ENCODE peak calls at places on chromosomes 6 and 20, in seven cellular contexts. One of them, this sample, is unnamed.

GRCh38 chr20:62951896-62952372 is 575 bp upstream of the SLC17A9 start:
- DNase-seq in fibroblast of mammary gland: no peak
- DNase-seq in Calu3: no peak
- DNase-seq in AG10803: no peak
- DNase-seq in OCI-LY7: no peak
- DNase-seq in choroid plexus epithelial cell: no peak
- DNase-seq in IMR-90: no peak
- DNase-seq in this sample: no peak

GRCh38 chr20:10076126-10077080 is 41.6 kb downstream of the ANKEF1 start:
- DNase-seq in IMR-90: no peak
- DNase-seq in choroid plexus epithelial cell: peak
- DNase-seq in Calu3: peak
- DNase-seq in OCI-LY7: no peak
- DNase-seq in AG10803: no peak
- DNase-seq in fibroblast of mammary gland: peak
- DNase-seq in this sample: no peak

GRCh38 chr6:151160869-151161268 is 78.9 kb upstream of the AKAP12 start:
- DNase-seq in choroid plexus epithelial cell: peak
- DNase-seq in Calu3: peak
- DNase-seq in IMR-90: no peak
- DNase-seq in OCI-LY7: no peak
- DNase-seq in AG10803: no peak
- DNase-seq in fibroblast of mammary gland: no peak
- DNase-seq in this sample: no peak

GRCh38 chr6:58198301-58198700 is 880.9 kb downstream of the PRIM2 start:
- DNase-seq in OCI-LY7: no peak
- DNase-seq in fibroblast of mammary gland: peak
- DNase-seq in choroid plexus epithelial cell: no peak
- DNase-seq in Calu3: no peak
- DNase-seq in AG10803: no peak
- DNase-seq in IMR-90: no peak
- DNase-seq in this sample: no peak

GRCh38 chr20:45823949-45824835 is 2.9 kb downstream of the TNNC2 start:
- DNase-seq in IMR-90: no peak
- DNase-seq in Calu3: peak
- DNase-seq in AG10803: peak
- DNase-seq in choroid plexus epithelial cell: peak
- DNase-seq in fibroblast of mammary gland: peak
- DNase-seq in OCI-LY7: peak
- DNase-seq in this sample: no peak

GRCh38 chr6:12458558-12458957 is 168.4 kb downstream of the EDN1 start:
- DNase-seq in choroid plexus epithelial cell: no peak
- DNase-seq in fibroblast of mammary gland: no peak
- DNase-seq in AG10803: peak
- DNase-seq in Calu3: no peak
- DNase-seq in OCI-LY7: no peak
- DNase-seq in IMR-90: no peak
- DNase-seq in this sample: no peak

GRCh38 chr6:85473748-85474147 is 23.9 kb downstream of the NT5E start:
- DNase-seq in OCI-LY7: no peak
- DNase-seq in fibroblast of mammary gland: no peak
- DNase-seq in IMR-90: no peak
- DNase-seq in Calu3: no peak
- DNase-seq in choroid plexus epithelial cell: no peak
- DNase-seq in AG10803: no peak
- DNase-seq in this sample: no peak

GRCh38 chr20:45934587-45935415 is at the start of gene PCIF1:
- DNase-seq in IMR-90: peak
- DNase-seq in Calu3: peak
- DNase-seq in choroid plexus epithelial cell: peak
- DNase-seq in AG10803: peak
- DNase-seq in fibroblast of mammary gland: peak
- DNase-seq in OCI-LY7: peak
- DNase-seq in this sample: peak

GRCh38 chr20:51480507-51481270 is 61.8 kb downstream of the NFATC2 start:
- DNase-seq in Calu3: no peak
- DNase-seq in OCI-LY7: no peak
- DNase-seq in AG10803: no peak
- DNase-seq in fibroblast of mammary gland: no peak
- DNase-seq in choroid plexus epithelial cell: no peak
- DNase-seq in IMR-90: no peak
- DNase-seq in this sample: no peak

GRCh38 chr6:44452725-44453124 is 65.2 kb downstream of the CDC5L start:
- DNase-seq in AG10803: peak
- DNase-seq in fibroblast of mammary gland: peak
- DNase-seq in IMR-90: peak
- DNase-seq in choroid plexus epithelial cell: peak
- DNase-seq in OCI-LY7: no peak
- DNase-seq in Calu3: no peak
- DNase-seq in this sample: no peak

GRCh38 chr20:57346477-57346876 is 4.6 kb upstream of the RAE1 start:
- DNase-seq in IMR-90: peak
- DNase-seq in choroid plexus epithelial cell: peak
- DNase-seq in OCI-LY7: peak
- DNase-seq in Calu3: peak
- DNase-seq in AG10803: peak
- DNase-seq in fibroblast of mammary gland: peak
- DNase-seq in this sample: peak

GRCh38 chr6:148170286-148170685 is 172.4 kb upstream of the SASH1 start:
- DNase-seq in OCI-LY7: no peak
- DNase-seq in Calu3: no peak
- DNase-seq in IMR-90: no peak
- DNase-seq in choroid plexus epithelial cell: no peak
- DNase-seq in fibroblast of mammary gland: no peak
- DNase-seq in AG10803: no peak
- DNase-seq in this sample: no peak

GRCh38 chr6:134908906-134909516 is 40.9 kb downstream of the ALDH8A1 start:
- DNase-seq in choroid plexus epithelial cell: peak
- DNase-seq in Calu3: no peak
- DNase-seq in fibroblast of mammary gland: peak
- DNase-seq in AG10803: peak
- DNase-seq in IMR-90: peak
- DNase-seq in OCI-LY7: no peak
- DNase-seq in this sample: peak

GRCh38 chr6:162076816-162077215 is 650.8 kb downstream of the PRKN start:
- DNase-seq in OCI-LY7: no peak
- DNase-seq in AG10803: no peak
- DNase-seq in choroid plexus epithelial cell: no peak
- DNase-seq in fibroblast of mammary gland: no peak
- DNase-seq in Calu3: no peak
- DNase-seq in IMR-90: no peak
- DNase-seq in this sample: no peak

DNA sequence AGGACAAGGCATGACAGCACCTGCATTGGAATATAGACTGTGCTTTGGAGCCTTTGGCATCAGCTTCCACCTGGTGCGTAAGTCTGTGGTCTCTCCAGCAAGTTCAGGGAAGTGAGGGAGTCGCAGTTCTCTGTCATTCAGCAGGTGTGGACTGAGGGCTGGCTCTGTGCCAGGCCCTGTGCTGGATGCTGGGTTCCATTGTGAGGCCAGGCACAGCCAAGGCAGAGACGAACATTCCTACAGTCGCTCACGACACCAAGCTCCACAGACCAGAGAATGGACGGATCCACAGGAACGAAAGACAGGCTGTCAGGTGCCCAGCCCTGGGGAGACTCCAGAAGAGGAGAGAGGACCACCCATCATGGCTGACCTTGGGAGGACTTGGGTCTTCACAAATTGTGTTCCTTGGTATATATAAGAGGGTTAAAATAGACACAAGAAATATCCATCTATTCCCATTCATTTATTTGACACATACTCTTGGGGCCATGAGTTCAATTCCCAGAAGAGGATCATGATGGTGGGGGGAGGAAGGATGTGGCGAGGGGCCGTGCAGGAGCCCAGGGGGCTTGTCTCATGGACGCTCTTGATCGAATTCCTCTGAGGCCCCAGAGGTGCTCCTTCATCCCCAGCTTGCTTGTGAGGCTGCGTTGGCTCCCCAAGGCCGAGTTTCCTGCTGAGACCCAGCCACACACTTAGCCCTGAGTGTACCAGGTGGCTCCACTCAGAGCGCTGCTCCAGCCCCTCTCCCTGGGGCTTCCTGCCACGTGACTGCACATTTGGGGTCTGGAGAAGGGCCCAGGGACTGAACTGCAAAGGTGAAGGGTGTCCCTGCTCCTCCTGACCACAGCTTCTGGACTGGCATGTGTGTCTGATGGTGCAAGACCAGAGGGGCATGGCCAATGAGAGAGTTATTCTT is 3.5 kb upstream of the ZNF831 start:
- DNase-seq in choroid plexus epithelial cell: no peak
- DNase-seq in AG10803: no peak
- DNase-seq in fibroblast of mammary gland: no peak
- DNase-seq in Calu3: no peak
- DNase-seq in OCI-LY7: peak
- DNase-seq in IMR-90: no peak
- DNase-seq in this sample: no peak
- TF ChIP-seq CTCF in choroid plexus epithelial cell: no peak
- TF ChIP-seq CTCF in AG10803: no peak
- TF ChIP-seq CTCF in fibroblast of mammary gland: no peak
- TF ChIP-seq CTCF in Calu3: no peak
- TF ChIP-seq CTCF in OCI-LY7: no peak
- TF ChIP-seq CTCF in IMR-90: no peak
- TF ChIP-seq CTCF in this sample: no peak

GRCh38 chr6:1933292-1933691 is 312.1 kb downstream of the GMDS start:
- DNase-seq in choroid plexus epithelial cell: no peak
- DNase-seq in Calu3: no peak
- DNase-seq in AG10803: no peak
- DNase-seq in IMR-90: no peak
- DNase-seq in fibroblast of mammary gland: no peak
- DNase-seq in OCI-LY7: no peak
- DNase-seq in this sample: no peak
- TF ChIP-seq CTCF in choroid plexus epithelial cell: no peak
- TF ChIP-seq CTCF in Calu3: no peak
- TF ChIP-seq CTCF in AG10803: no peak
- TF ChIP-seq CTCF in IMR-90: no peak
- TF ChIP-seq CTCF in fibroblast of mammary gland: no peak
- TF ChIP-seq CTCF in OCI-LY7: no peak
- TF ChIP-seq CTCF in this sample: no peak

GRCh38 chr20:64055893-64056638 is 6.6 kb upstream of the SOX18 start:
- DNase-seq in OCI-LY7: no peak
- DNase-seq in Calu3: peak
- DNase-seq in AG10803: no peak
- DNase-seq in IMR-90: peak
- DNase-seq in choroid plexus epithelial cell: peak
- DNase-seq in fibroblast of mammary gland: no peak
- DNase-seq in this sample: no peak

GRCh38 chr20:64052987-64053840 is 3.8 kb upstream of the SOX18 start:
- DNase-seq in OCI-LY7: no peak
- DNase-seq in AG10803: no peak
- DNase-seq in IMR-90: no peak
- DNase-seq in fibroblast of mammary gland: no peak
- DNase-seq in choroid plexus epithelial cell: no peak
- DNase-seq in Calu3: no peak
- DNase-seq in this sample: no peak

GRCh38 chr20:64052326-64052722 is 2.9 kb upstream of the SOX18 start:
- DNase-seq in fibroblast of mammary gland: no peak
- DNase-seq in Calu3: no peak
- DNase-seq in AG10803: no peak
- DNase-seq in IMR-90: no peak
- DNase-seq in choroid plexus epithelial cell: no peak
- DNase-seq in OCI-LY7: no peak
- DNase-seq in this sample: no peak

GRCh38 chr20:64055396-64055892 is 6.0 kb upstream of the SOX18 start:
- DNase-seq in AG10803: no peak
- DNase-seq in fibroblast of mammary gland: no peak
- DNase-seq in choroid plexus epithelial cell: no peak
- DNase-seq in IMR-90: no peak
- DNase-seq in OCI-LY7: no peak
- DNase-seq in Calu3: no peak
- DNase-seq in this sample: no peak

DNA sequence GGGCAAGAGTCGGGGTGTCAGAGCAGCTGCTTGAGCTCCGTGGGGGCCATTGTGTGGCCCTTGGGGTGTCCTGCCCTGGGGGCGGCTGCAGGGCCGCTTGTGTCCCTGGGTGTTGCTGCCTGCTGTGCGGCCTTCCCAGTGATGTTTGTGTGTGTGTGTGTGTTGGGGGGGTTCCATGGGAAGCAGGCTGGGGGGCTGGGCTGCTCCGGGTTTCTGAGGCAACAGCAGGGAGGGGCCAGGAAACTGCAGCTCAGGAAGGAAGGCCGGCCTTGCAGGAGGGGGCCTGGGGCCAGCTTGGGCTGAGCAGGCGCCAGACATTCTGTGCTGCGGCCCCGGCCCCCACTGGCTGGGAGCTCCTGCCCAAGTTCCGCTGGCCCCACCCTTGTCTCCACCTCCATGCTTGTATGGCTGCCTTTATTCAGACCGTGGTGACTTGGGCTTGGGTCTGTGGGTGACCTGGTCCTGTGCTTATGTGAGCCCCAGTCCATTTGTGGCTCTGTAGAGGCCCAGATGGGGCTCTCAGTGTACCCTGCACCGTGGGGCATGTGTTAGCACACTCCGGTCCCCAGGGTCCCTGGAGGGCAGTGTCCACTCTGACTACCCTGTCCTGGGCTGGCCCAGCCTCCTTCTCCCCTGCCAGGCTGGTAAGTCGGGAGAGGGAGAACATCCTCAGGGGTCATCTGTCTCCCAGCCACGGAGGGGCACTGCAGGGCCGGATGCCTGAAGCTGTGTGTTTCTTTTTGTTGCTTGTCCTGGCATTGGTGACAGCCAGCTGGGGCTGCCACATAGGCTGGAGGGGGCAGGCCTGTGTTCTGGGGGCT is 4.6 kb upstream of the SOX18 start:
- DNase-seq in OCI-LY7: peak
- DNase-seq in Calu3: peak
- DNase-seq in choroid plexus epithelial cell: peak
- DNase-seq in IMR-90: no peak
- DNase-seq in AG10803: no peak
- DNase-seq in fibroblast of mammary gland: no peak
- DNase-seq in this sample: no peak
- TF ChIP-seq CTCF in OCI-LY7: peak
- TF ChIP-seq CTCF in Calu3: no peak
- TF ChIP-seq CTCF in choroid plexus epithelial cell: peak
- TF ChIP-seq CTCF in IMR-90: peak
- TF ChIP-seq CTCF in AG10803: peak
- TF ChIP-seq CTCF in fibroblast of mammary gland: no peak
- TF ChIP-seq CTCF in this sample: no peak

GRCh38 chr6:91407706-91408105 is 820.8 kb upstream of the MAP3K7 start:
- DNase-seq in choroid plexus epithelial cell: no peak
- DNase-seq in IMR-90: no peak
- DNase-seq in fibroblast of mammary gland: no peak
- DNase-seq in AG10803: no peak
- DNase-seq in Calu3: no peak
- DNase-seq in OCI-LY7: no peak
- DNase-seq in this sample: no peak

GRCh38 chr6:91412532-91412931 is 825.7 kb upstream of the MAP3K7 start:
- DNase-seq in choroid plexus epithelial cell: peak
- DNase-seq in OCI-LY7: no peak
- DNase-seq in IMR-90: peak
- DNase-seq in AG10803: no peak
- DNase-seq in Calu3: no peak
- DNase-seq in fibroblast of mammary gland: no peak
- DNase-seq in this sample: no peak
- TF ChIP-seq CTCF in choroid plexus epithelial cell: no peak
- TF ChIP-seq CTCF in OCI-LY7: no peak
- TF ChIP-seq CTCF in IMR-90: no peak
- TF ChIP-seq CTCF in AG10803: no peak
- TF ChIP-seq CTCF in Calu3: no peak
- TF ChIP-seq CTCF in fibroblast of mammary gland: no peak
- TF ChIP-seq CTCF in this sample: no peak

GRCh38 chr6:155152211-155153076 is 111.4 kb upstream of the CLDN20 start:
- DNase-seq in choroid plexus epithelial cell: no peak
- DNase-seq in IMR-90: no peak
- DNase-seq in OCI-LY7: peak
- DNase-seq in Calu3: no peak
- DNase-seq in AG10803: no peak
- DNase-seq in fibroblast of mammary gland: no peak
- DNase-seq in this sample: no peak
- TF ChIP-seq CTCF in choroid plexus epithelial cell: peak
- TF ChIP-seq CTCF in IMR-90: no peak
- TF ChIP-seq CTCF in OCI-LY7: peak
- TF ChIP-seq CTCF in Calu3: no peak
- TF ChIP-seq CTCF in AG10803: no peak
- TF ChIP-seq CTCF in fibroblast of mammary gland: peak
- TF ChIP-seq CTCF in this sample: no peak